ENCODE peak calls at places on chromosomes 2 and 18, in seven cellular contexts. T is hepatocyte; I is heart left ventricle; A is left ventricle myocardium inferior; F is CD4-positive, CD25-positive, alpha-beta regulatory T cell; U is IMR-90; X is A673. L is an unnamed sample.

GRCh38 chr2:75035444-75036353 is 77.3 kb downstream of the POLE4 start:
- DNase-seq in T (no peak), I (no peak), A (no peak), F (no peak), U (peak; percentile 6), X (no peak), L (no peak)

GRCh38 chr18:68083131-68083530 is 566.6 kb upstream of the DSEL start:
- DNase-seq in T (no peak), I (no peak), A (no peak), F (no peak), U (peak; percentile 93), X (peak; percentile 45), L (no peak)

GRCh38 chr2:11073791-11074190 is 81.5 kb upstream of the SLC66A3 start:
- DNase-seq in T (no peak), I (no peak), A (no peak), F (no peak), U (peak; percentile 74), X (no peak), L (no peak)

GRCh38 chr2:109703076-109703475 is 88.9 kb downstream of the SOWAHC start:
- DNase-seq in T (no peak), I (no peak), A (no peak), F (no peak), U (no peak), X (no peak), L (no peak)

GRCh38 chr2:151297882-151298281 is 8.4 kb upstream of the NMI start:
- DNase-seq in T (no peak), I (no peak), A (no peak), F (no peak), U (peak; percentile 11), X (peak; percentile 76), L (no peak)

GRCh38 chr2:20986540-20986939 is 57.3 kb downstream of the APOB start:
- DNase-seq in T (no peak), I (no peak), A (no peak), F (no peak), U (no peak), X (no peak), L (no peak)

GRCh38 chr18:8948011-8948410 is 154.5 kb upstream of the NDUFV2 start:
- DNase-seq in T (no peak), I (no peak), A (no peak), F (no peak), U (no peak), X (no peak), L (no peak)

GRCh38 chr2:23111263-23111662 is 273.7 kb upstream of the KLHL29 start:
- DNase-seq in T (no peak), I (no peak), A (no peak), F (no peak), U (no peak), X (no peak), L (no peak)

GRCh38 chr2:152594792-152595191 is 122.5 kb downstream of the PRPF40A start:
- DNase-seq in T (no peak), I (peak; percentile 31), A (no peak), F (no peak), U (peak; percentile 40), X (no peak), L (no peak)

GRCh38 chr2:240593026-240593702 is 6.6 kb downstream of the CAPN10 start:
- DNase-seq in T (no peak), I (no peak), A (peak; percentile 54), F (no peak), U (no peak), X (no peak), L (no peak)

GRCh38 chr18:76643996-76644395 is 149.0 kb upstream of the ZNF516 start:
- DNase-seq in T (no peak), I (no peak), A (no peak), F (no peak), U (no peak), X (no peak), L (no peak)

GRCh38 chr2:178109813-178110212 is 2.4 kb upstream of the RBM45 start:
- DNase-seq in T (peak; percentile 63), I (no peak), A (no peak), F (peak; percentile 44), U (peak; percentile 48), X (peak; percentile 68), L (peak; percentile 71)

GRCh38 chr18:60017371-60017770 is 117.6 kb downstream of the PMAIP1 start:
- DNase-seq in T (no peak), I (no peak), A (no peak), F (no peak), U (no peak), X (no peak), L (no peak)

GRCh38 chr18:24695168-24695567 is 234.7 kb downstream of the HRH4 start:
- DNase-seq in T (peak; percentile 14), I (no peak), A (no peak), F (no peak), U (peak; percentile 52), X (no peak), L (no peak)

GRCh38 chr2:134154269-134154668 is 99.6 kb upstream of the MGAT5 start:
- DNase-seq in T (no peak), I (no peak), A (no peak), F (no peak), U (no peak), X (no peak), L (no peak)

GRCh38 chr18:45050712-45051639 is 370.3 kb downstream of the SETBP1 start:
- DNase-seq in T (peak; percentile 68), I (no peak), A (no peak), F (no peak), U (peak; percentile 96), X (no peak), L (no peak)

GRCh38 chr2:149575742-149576141 is 11.8 kb downstream of the MMADHC start:
- DNase-seq in T (no peak), I (no peak), A (no peak), F (no peak), U (no peak), X (no peak), L (no peak)

GRCh38 chr18:75923169-75923568 is 495.7 kb upstream of the SMIM21 start:
- DNase-seq in T (peak; percentile 17), I (peak; percentile 80), A (peak; percentile 75), F (no peak), U (peak; percentile 1), X (no peak), L (no peak)

GRCh38 chr2:33068261-33068660 is 121.5 kb downstream of the LTBP1 start:
- DNase-seq in T (no peak), I (no peak), A (no peak), F (no peak), U (peak; percentile 90), X (no peak), L (no peak)

GRCh38 chr18:45850021-45850420 is 24.5 kb downstream of the SIGLEC15 start:
- DNase-seq in T (no peak), I (no peak), A (no peak), F (no peak), U (no peak), X (no peak), L (no peak)

GRCh38 chr2:172985139-172985874 is 90.3 kb upstream of the MAP3K20 start:
- DNase-seq in T (no peak), I (peak; percentile 29), A (peak; percentile 31), F (no peak), U (peak; percentile 63), X (no peak), L (peak; percentile 74)
- H3K27ac ChIP-seq in T (no peak overlapping the region), I (peak overlapping the region; percentile 22), A (peak overlapping the region; percentile 64), F (no peak overlapping the region), U (no peak overlapping the region), X (no peak overlapping the region), L (no peak overlapping the region)

GRCh38 chr2:199460101-199460671 is 2.4 kb upstream of the SATB2 start:
- DNase-seq in T (no peak), I (no peak), A (no peak), F (no peak), U (peak; percentile 43), X (peak; percentile 35), L (peak; percentile 41)
- H3K4me1 ChIP-seq in T (peaks cover 22% of the 10 kb centered on the region), I (peaks cover 76% of the 10 kb centered on the region), A (peaks cover 83% of the 10 kb centered on the region), F (peaks cover 60% of the 10 kb centered on the region), U (no peaks in the 10 kb centered on the region), X (peaks cover 15% of the 10 kb centered on the region), L (peaks cover 19% of the 10 kb centered on the region)

GRCh38 chr2:43461461-43462073 is 134.3 kb downstream of the THADA start:
- DNase-seq in T (no peak), I (no peak), A (no peak), F (no peak), U (no peak), X (no peak), L (no peak)
- H3K27ac ChIP-seq in T (no peak overlapping the region), I (peak overlapping the region; percentile 32), A (peak overlapping the region; percentile 64), F (no peak overlapping the region), U (no peak overlapping the region), X (no peak overlapping the region), L (no peak overlapping the region)

DNA sequence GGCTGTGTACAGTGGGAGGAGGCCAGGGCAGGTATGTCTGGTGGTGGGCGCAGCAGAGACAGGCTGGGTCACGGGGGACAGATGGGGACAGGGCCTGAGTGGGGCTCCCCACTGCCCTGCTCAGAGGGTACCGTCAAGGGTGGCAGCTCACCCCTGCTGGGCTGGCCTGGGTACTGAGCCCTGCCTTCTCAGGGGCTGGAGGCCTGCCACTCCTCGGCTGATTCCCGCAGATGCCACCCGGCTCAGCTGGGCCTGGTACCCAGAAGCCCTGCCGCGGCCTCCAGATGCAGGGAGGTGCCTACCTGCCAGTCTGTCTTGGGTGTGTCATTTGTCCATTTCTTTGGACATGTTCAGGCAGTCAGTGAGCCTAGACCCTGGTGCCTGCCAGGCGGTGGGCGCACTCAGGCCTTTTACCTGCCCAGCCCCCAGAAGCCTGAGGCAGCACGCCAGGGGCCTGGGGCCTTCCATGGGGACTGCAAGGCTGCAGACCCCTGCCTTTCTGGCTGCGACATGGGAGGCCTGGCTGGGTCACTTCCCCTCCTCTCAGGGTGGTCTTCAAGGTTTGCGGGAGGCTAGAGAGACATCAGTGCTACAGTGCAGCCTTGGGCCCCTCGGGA is 3.3 kb downstream of the SNORC start:
- DNase-seq in T (no peak), I (no peak), A (no peak), F (no peak), U (no peak), X (no peak), L (no peak)
- H3K4me1 ChIP-seq in T (peaks cover 8% of the 10 kb centered on the region), I (peaks cover 17% of the 10 kb centered on the region), A (peaks cover 15% of the 10 kb centered on the region), F (peaks cover 7% of the 10 kb centered on the region), U (peaks cover 1% of the 10 kb centered on the region), X (no peaks in the 10 kb centered on the region), L (peaks cover 4% of the 10 kb centered on the region)

L was measured in trophoblast cell.